ENCODE peak calls at places on chromosome 21, in six cellular contexts. J, C, S, B, U and Z are unnamed samples.

GRCh38 chr21:16570856-16571255 is 841.1 kb downstream of the USP25 start:
- DNase-seq in J (no peak), C (no peak), S (no peak), B (no peak), U (no peak), Z (no peak)

GRCh38 chr21:46092811-46093667 is 4.9 kb upstream of the COL6A2 start:
- DNase-seq in J (no peak), C (no peak), S (no peak), B (peak; percentile 12), U (no peak), Z (no peak)

GRCh38 chr21:25453524-25453923 is 153.8 kb downstream of the MRPL39 start:
- DNase-seq in J (no peak), C (no peak), S (peak; percentile 26), B (no peak), U (no peak), Z (no peak)

GRCh38 chr21:46454634-46455390 is 3.9 kb upstream of the DIP2A start:
- DNase-seq in J (no peak), C (peak; percentile 30), S (no peak), B (no peak), U (no peak), Z (no peak)

GRCh38 chr21:41196990-41197389 is 29.0 kb downstream of the BACE2 start:
- DNase-seq in J (no peak), C (peak; percentile 29), S (peak; percentile 37), B (no peak), U (no peak), Z (no peak)

GRCh38 chr21:37208741-37209225 is 58.4 kb downstream of the VPS26C start:
- DNase-seq in J (no peak), C (no peak), S (no peak), B (no peak), U (no peak), Z (no peak)

GRCh38 chr21:37220433-37220980 is 46.6 kb downstream of the VPS26C start:
- DNase-seq in J (no peak), C (peak; percentile 11), S (no peak), B (no peak), U (peak; percentile 41), Z (no peak)

GRCh38 chr21:38244885-38245869 is 11.6 kb upstream of the KCNJ15 start:
- DNase-seq in J (no peak), C (peak; percentile 99), S (peak; percentile 83), B (no peak), U (no peak), Z (peak; percentile 17)

GRCh38 chr21:24658016-24658415 is 949.3 kb downstream of the MRPL39 start:
- DNase-seq in J (no peak), C (no peak), S (no peak), B (no peak), U (no peak), Z (no peak)

GRCh38 chr21:37341254-37341960 is 25.2 kb upstream of the DYRK1A start:
- DNase-seq in J (no peak), C (peak; percentile 17), S (peak; percentile 79), B (no peak), U (no peak), Z (no peak)

GRCh38 chr21:26199471-26199870 is 28.9 kb upstream of the APP start:
- DNase-seq in J (no peak), C (peak; percentile 93), S (no peak), B (no peak), U (no peak), Z (no peak)

GRCh38 chr21:38577887-38578286 is 79.6 kb upstream of the ERG start:
- DNase-seq in J (no peak), C (no peak), S (no peak), B (no peak), U (no peak), Z (no peak)

GRCh38 chr21:34834307-34834706 is 165.5 kb downstream of the CLIC6 start:
- DNase-seq in J (no peak), C (no peak), S (no peak), B (no peak), U (no peak), Z (no peak)

GRCh38 chr21:17257784-17258183 is 255.1 kb upstream of the CXADR start:
- DNase-seq in J (no peak), C (peak; percentile 16), S (peak; percentile 10), B (no peak), U (no peak), Z (no peak)

GRCh38 chr21:33945652-33946270 is 30.2 kb upstream of the ATP5PO start:
- DNase-seq in J (no peak), C (peak; percentile 71), S (no peak), B (no peak), U (no peak), Z (no peak)

GRCh38 chr21:35811115-35811806 is 249.1 kb downstream of the SETD4 start:
- DNase-seq in J (no peak), C (no peak), S (no peak), B (no peak), U (no peak), Z (no peak)

GRCh38 chr21:38989745-38990423 is 184.2 kb downstream of the ETS2 start:
- DNase-seq in J (no peak), C (peak; percentile 91), S (peak; percentile 48), B (peak; percentile 88), U (peak; percentile 80), Z (peak; percentile 44)

GRCh38 chr21:43809853-43810504 is 20.6 kb downstream of the RRP1 start:
- DNase-seq in J (no peak), C (no peak), S (no peak), B (no peak), U (no peak), Z (no peak)
- H3K27ac ChIP-seq in J (peak overlapping the region; percentile 18), C (no peak overlapping the region), S (no peak overlapping the region), B (no peak overlapping the region), U (no peak overlapping the region), Z (no peak overlapping the region)

GRCh38 chr21:9737871-9738520 is 783.4 kb upstream of the TPTE start:
- DNase-seq in J (no peak), C (no peak), S (peak; percentile 12), B (no peak), U (no peak), Z (no peak)
- H3K9me3 ChIP-seq in J (peaks cover 52% of the 10 kb centered on the region), C (peaks cover 72% of the 10 kb centered on the region), S (peaks cover 65% of the 10 kb centered on the region), B (peaks cover 38% of the 10 kb centered on the region), U (peaks cover 2% of the 10 kb centered on the region), Z (no peaks in the 10 kb centered on the region)

GRCh38 chr21:42247716-42248115 is 28.8 kb downstream of the ABCG1 start:
- DNase-seq in J (no peak), C (no peak), S (no peak), B (no peak), U (no peak), Z (no peak)

GRCh38 chr21:42243026-42243425 is 24.1 kb downstream of the ABCG1 start:
- DNase-seq in J (no peak), C (no peak), S (no peak), B (no peak), U (no peak), Z (no peak)

GRCh38 chr21:42248241-42248640 is 29.3 kb downstream of the ABCG1 start:
- DNase-seq in J (no peak), C (no peak), S (no peak), B (no peak), U (no peak), Z (no peak)

GRCh38 chr21:42242611-42243010 is 23.7 kb downstream of the ABCG1 start:
- DNase-seq in J (no peak), C (no peak), S (no peak), B (no peak), U (no peak), Z (no peak)

GRCh38 chr21:42245348-42246185 is 26.6 kb downstream of the ABCG1 start:
- DNase-seq in J (no peak), C (no peak), S (no peak), B (peak; percentile 51), U (peak; percentile 30), Z (no peak)
- H3K4me1 ChIP-seq in J (peaks cover 10% of the 10 kb centered on the region), C (no peaks in the 10 kb centered on the region), S (no peaks in the 10 kb centered on the region), B (peaks cover 4% of the 10 kb centered on the region), U (no peaks in the 10 kb centered on the region), Z (no peaks in the 10 kb centered on the region)

DNA sequence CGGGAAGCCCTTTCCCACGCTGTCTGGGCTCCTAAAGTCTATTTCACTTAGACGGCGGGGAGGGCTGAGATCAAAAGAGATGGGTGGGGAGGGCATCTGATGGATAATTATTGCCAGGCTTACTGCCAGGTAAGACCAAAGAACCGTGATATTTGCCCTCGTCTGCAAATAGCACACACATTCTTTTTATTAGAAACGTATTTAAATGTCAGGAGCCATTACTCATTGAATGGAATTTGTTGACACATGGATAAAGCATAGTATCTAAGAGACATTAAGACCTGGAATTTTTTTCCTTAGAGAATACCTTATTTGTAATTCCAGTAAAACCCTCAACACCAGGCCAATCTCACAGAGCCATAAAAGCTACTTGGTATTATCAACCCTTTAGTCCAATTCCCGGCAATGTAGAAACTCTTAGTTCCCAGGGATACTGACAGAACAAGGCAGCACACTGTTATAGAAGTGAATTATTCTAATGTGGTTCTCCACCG is 10.7 kb downstream of the URB1 start:
- DNase-seq in J (no peak), C (no peak), S (peak; percentile 92), B (no peak), U (no peak), Z (no peak)
- H3K27ac ChIP-seq in J (no peak overlapping the region), C (no peak overlapping the region), S (peak overlapping the region; percentile 79), B (peak overlapping the region; percentile 54), U (no peak overlapping the region), Z (no peak overlapping the region)

DNA sequence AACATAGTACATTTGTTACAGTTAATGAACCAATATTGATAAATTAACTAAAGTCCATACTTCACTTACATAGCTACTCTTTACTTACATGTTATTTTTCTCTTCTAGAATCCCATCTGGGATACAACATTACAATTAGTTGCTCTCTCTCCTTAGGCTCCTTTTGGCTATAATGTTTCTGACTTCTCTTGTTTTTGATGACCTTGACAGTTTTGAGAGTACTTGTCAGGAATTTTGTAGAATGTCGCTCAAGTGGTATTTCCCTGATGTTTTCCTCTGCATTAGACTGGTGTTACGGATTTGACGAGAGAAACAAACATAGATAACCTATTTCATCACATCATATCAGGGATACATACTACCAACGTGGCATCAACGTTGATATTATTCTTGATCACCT is 925.4 kb upstream of the TMPRSS15 start:
- DNase-seq in J (no peak), C (no peak), S (no peak), B (no peak), U (no peak), Z (no peak)
- H3K9me3 ChIP-seq in J (peaks cover 11% of the 10 kb centered on the region), C (peaks cover 28% of the 10 kb centered on the region), S (no peaks in the 10 kb centered on the region), B (peaks cover 5% of the 10 kb centered on the region), U (no peaks in the 10 kb centered on the region), Z (peaks cover 5% of the 10 kb centered on the region)

GRCh38 chr21:42256316-42256715 is 37.4 kb downstream of the ABCG1 start:
- DNase-seq in J (no peak), C (no peak), S (no peak), B (no peak), U (no peak), Z (no peak)
- H3K4me1 ChIP-seq in J (peaks cover 27% of the 10 kb centered on the region), C (no peaks in the 10 kb centered on the region), S (no peaks in the 10 kb centered on the region), B (peaks cover 8% of the 10 kb centered on the region), U (no peaks in the 10 kb centered on the region), Z (no peaks in the 10 kb centered on the region)

GRCh38 chr21:45073301-45074047 is 906 bp upstream of the ADARB1 start:
- DNase-seq in J (no peak), C (no peak), S (peak; percentile 70), B (peak; percentile 64), U (peak; percentile 59), Z (peak; percentile 42)

GRCh38 chr21:45074048-45074817 is at the start of gene ADARB1:
- DNase-seq in J (no peak), C (peak; percentile 53), S (peak; percentile 62), B (peak; percentile 87), U (peak; percentile 85), Z (peak; percentile 71)

GRCh38 chr21:45071396-45072165 is 2.8 kb upstream of the ADARB1 start:
- DNase-seq in J (no peak), C (no peak), S (no peak), B (no peak), U (no peak), Z (no peak)

GRCh38 chr21:45072166-45072962 is 2.0 kb upstream of the ADARB1 start:
- DNase-seq in J (no peak), C (no peak), S (no peak), B (no peak), U (no peak), Z (no peak)

GRCh38 chr21:45072963-45073300 is 1.4 kb upstream of the ADARB1 start:
- DNase-seq in J (no peak), C (no peak), S (no peak), B (no peak), U (no peak), Z (no peak)
- H3K27ac ChIP-seq in J (no peak overlapping the region), C (no peak overlapping the region), S (no peak overlapping the region), B (peak overlapping the region; percentile 98), U (no peak overlapping the region), Z (no peak overlapping the region)